ENCODE peak calls at places on chromosomes 12 and 14, in ten cellular contexts. One of them, this sample, is unnamed.
A peak's percentile ranks its signal among the peaks of the same experiment; 100 is the strongest.

GRCh38 chr12:106840217-106840616 is 65.7 kb downstream of the RIC8B start:
- DNase-seq in sciatic nerve: no peak
- DNase-seq in neural crest cell: no peak
- DNase-seq in naive B cell: no peak
- DNase-seq in NCI-H2029 treated with DMSO at 0.1 percent for 48 hours: peak; percentile 50
- DNase-seq in pons: no peak
- DNase-seq in caudate nucleus: no peak
- DNase-seq in fibroblast of pulmonary artery: peak; percentile 76
- DNase-seq in cardiac fibroblast: peak; percentile 72
- DNase-seq in HEK293T: peak; percentile 41
- DNase-seq in this sample: no peak

GRCh38 chr12:71134405-71134804 is 23.4 kb downstream of the TSPAN8 start:
- DNase-seq in sciatic nerve: no peak
- DNase-seq in pons: no peak
- DNase-seq in HEK293T: no peak
- DNase-seq in fibroblast of pulmonary artery: peak; percentile 75
- DNase-seq in caudate nucleus: no peak
- DNase-seq in cardiac fibroblast: peak; percentile 45
- DNase-seq in naive B cell: no peak
- DNase-seq in neural crest cell: no peak
- DNase-seq in NCI-H2029 treated with DMSO at 0.1 percent for 48 hours: no peak
- DNase-seq in this sample: no peak

GRCh38 chr14:65377576-65377975 is 35.0 kb upstream of the FUT8 start:
- DNase-seq in neural crest cell: no peak
- DNase-seq in naive B cell: no peak
- DNase-seq in cardiac fibroblast: peak; percentile 60
- DNase-seq in pons: peak; percentile 35
- DNase-seq in NCI-H2029 treated with DMSO at 0.1 percent for 48 hours: no peak
- DNase-seq in fibroblast of pulmonary artery: peak; percentile 65
- DNase-seq in sciatic nerve: no peak
- DNase-seq in HEK293T: no peak
- DNase-seq in caudate nucleus: no peak
- DNase-seq in this sample: no peak

GRCh38 chr14:26163761-26164160 is 434.1 kb downstream of the NOVA1 start:
- DNase-seq in cardiac fibroblast: peak; percentile 72
- DNase-seq in naive B cell: no peak
- DNase-seq in caudate nucleus: no peak
- DNase-seq in HEK293T: peak; percentile 17
- DNase-seq in NCI-H2029 treated with DMSO at 0.1 percent for 48 hours: peak; percentile 62
- DNase-seq in sciatic nerve: no peak
- DNase-seq in pons: peak; percentile 66
- DNase-seq in fibroblast of pulmonary artery: peak; percentile 75
- DNase-seq in neural crest cell: no peak
- DNase-seq in this sample: peak; percentile 35

GRCh38 chr12:84891106-84891838 is 21.3 kb downstream of the SLC6A15 start:
- DNase-seq in pons: no peak
- DNase-seq in cardiac fibroblast: peak; percentile 3
- DNase-seq in HEK293T: no peak
- DNase-seq in sciatic nerve: no peak
- DNase-seq in naive B cell: no peak
- DNase-seq in fibroblast of pulmonary artery: peak; percentile 44
- DNase-seq in NCI-H2029 treated with DMSO at 0.1 percent for 48 hours: no peak
- DNase-seq in caudate nucleus: no peak
- DNase-seq in neural crest cell: no peak
- DNase-seq in this sample: no peak

GRCh38 chr12:111412007-111412829 is 6.5 kb downstream of the SH2B3 start:
- DNase-seq in pons: peak; percentile 78
- DNase-seq in fibroblast of pulmonary artery: no peak
- DNase-seq in sciatic nerve: no peak
- DNase-seq in cardiac fibroblast: peak; percentile 50
- DNase-seq in caudate nucleus: no peak
- DNase-seq in neural crest cell: peak; percentile 22
- DNase-seq in HEK293T: no peak
- DNase-seq in naive B cell: no peak
- DNase-seq in NCI-H2029 treated with DMSO at 0.1 percent for 48 hours: no peak
- DNase-seq in this sample: no peak

GRCh38 chr12:58450868-58451482 is 469.3 kb downstream of the LRIG3 start:
- DNase-seq in caudate nucleus: no peak
- DNase-seq in NCI-H2029 treated with DMSO at 0.1 percent for 48 hours: no peak
- DNase-seq in cardiac fibroblast: no peak
- DNase-seq in HEK293T: no peak
- DNase-seq in pons: no peak
- DNase-seq in neural crest cell: no peak
- DNase-seq in sciatic nerve: no peak
- DNase-seq in naive B cell: no peak
- DNase-seq in fibroblast of pulmonary artery: no peak
- DNase-seq in this sample: no peak

GRCh38 chr12:8145754-8146415 is 10.9 kb upstream of the ZNF705A start:
- DNase-seq in caudate nucleus: peak; percentile 67
- DNase-seq in NCI-H2029 treated with DMSO at 0.1 percent for 48 hours: no peak
- DNase-seq in sciatic nerve: peak; percentile 52
- DNase-seq in naive B cell: no peak
- DNase-seq in cardiac fibroblast: peak; percentile 93
- DNase-seq in HEK293T: no peak
- DNase-seq in neural crest cell: no peak
- DNase-seq in fibroblast of pulmonary artery: peak; percentile 92
- DNase-seq in pons: peak; percentile 63
- DNase-seq in this sample: no peak

GRCh38 chr12:30000401-30000800 is 216.7 kb upstream of the TMTC1 start:
- DNase-seq in HEK293T: no peak
- DNase-seq in naive B cell: no peak
- DNase-seq in pons: no peak
- DNase-seq in NCI-H2029 treated with DMSO at 0.1 percent for 48 hours: no peak
- DNase-seq in cardiac fibroblast: peak; percentile 54
- DNase-seq in neural crest cell: no peak
- DNase-seq in sciatic nerve: no peak
- DNase-seq in fibroblast of pulmonary artery: peak; percentile 47
- DNase-seq in caudate nucleus: no peak
- DNase-seq in this sample: peak; percentile 4

GRCh38 chr14:101604935-101605767 is 43.9 kb downstream of the DIO3 start:
- DNase-seq in HEK293T: no peak
- DNase-seq in fibroblast of pulmonary artery: no peak
- DNase-seq in sciatic nerve: no peak
- DNase-seq in NCI-H2029 treated with DMSO at 0.1 percent for 48 hours: no peak
- DNase-seq in cardiac fibroblast: no peak
- DNase-seq in naive B cell: no peak
- DNase-seq in pons: no peak
- DNase-seq in caudate nucleus: no peak
- DNase-seq in neural crest cell: no peak
- DNase-seq in this sample: no peak

GRCh38 chr12:130523863-130524614 is 186.4 kb downstream of the PIWIL1 start:
- DNase-seq in caudate nucleus: no peak
- DNase-seq in cardiac fibroblast: no peak
- DNase-seq in sciatic nerve: no peak
- DNase-seq in neural crest cell: no peak
- DNase-seq in fibroblast of pulmonary artery: no peak
- DNase-seq in HEK293T: no peak
- DNase-seq in naive B cell: no peak
- DNase-seq in pons: no peak
- DNase-seq in NCI-H2029 treated with DMSO at 0.1 percent for 48 hours: no peak
- DNase-seq in this sample: no peak

GRCh38 chr12:123431951-123432886 is 4.3 kb downstream of the RILPL2 start:
- DNase-seq in cardiac fibroblast: no peak
- DNase-seq in naive B cell: no peak
- DNase-seq in NCI-H2029 treated with DMSO at 0.1 percent for 48 hours: no peak
- DNase-seq in caudate nucleus: no peak
- DNase-seq in fibroblast of pulmonary artery: no peak
- DNase-seq in neural crest cell: no peak
- DNase-seq in HEK293T: no peak
- DNase-seq in sciatic nerve: no peak
- DNase-seq in pons: no peak
- DNase-seq in this sample: no peak

GRCh38 chr14:71141701-71142374 is 234.6 kb downstream of the PCNX1 start:
- DNase-seq in neural crest cell: no peak
- DNase-seq in cardiac fibroblast: peak; percentile 27
- DNase-seq in pons: no peak
- DNase-seq in fibroblast of pulmonary artery: peak; percentile 64
- DNase-seq in caudate nucleus: no peak
- DNase-seq in sciatic nerve: peak; percentile 13
- DNase-seq in naive B cell: no peak
- DNase-seq in HEK293T: no peak
- DNase-seq in NCI-H2029 treated with DMSO at 0.1 percent for 48 hours: no peak
- DNase-seq in this sample: no peak

GRCh38 chr12:27193854-27194544 is 50.1 kb upstream of the STK38L start:
- DNase-seq in naive B cell: no peak
- DNase-seq in neural crest cell: no peak
- DNase-seq in cardiac fibroblast: peak; percentile 88
- DNase-seq in sciatic nerve: no peak
- DNase-seq in pons: no peak
- DNase-seq in fibroblast of pulmonary artery: peak; percentile 92
- DNase-seq in NCI-H2029 treated with DMSO at 0.1 percent for 48 hours: no peak
- DNase-seq in caudate nucleus: no peak
- DNase-seq in HEK293T: no peak
- DNase-seq in this sample: no peak

GRCh38 chr14:65069874-65070709 is 32.2 kb downstream of the MAX start:
- DNase-seq in cardiac fibroblast: no peak
- DNase-seq in NCI-H2029 treated with DMSO at 0.1 percent for 48 hours: peak; percentile 30
- DNase-seq in pons: peak; percentile 36
- DNase-seq in HEK293T: no peak
- DNase-seq in sciatic nerve: no peak
- DNase-seq in caudate nucleus: no peak
- DNase-seq in neural crest cell: no peak
- DNase-seq in fibroblast of pulmonary artery: no peak
- DNase-seq in naive B cell: no peak
- DNase-seq in this sample: no peak

GRCh38 chr14:81521356-81521755 is 12.3 kb downstream of the SEL1L start:
- DNase-seq in pons: no peak
- DNase-seq in fibroblast of pulmonary artery: peak; percentile 8
- DNase-seq in caudate nucleus: no peak
- DNase-seq in cardiac fibroblast: no peak
- DNase-seq in sciatic nerve: no peak
- DNase-seq in HEK293T: no peak
- DNase-seq in neural crest cell: no peak
- DNase-seq in NCI-H2029 treated with DMSO at 0.1 percent for 48 hours: no peak
- DNase-seq in naive B cell: no peak
- DNase-seq in this sample: no peak